ENCODE peak calls at places on chromosomes 3 and 15, in eight cellular contexts. X is AG08395, Q is fibroblast of villous mesenchyme, O is GM20000, D is iris pigment epithelial cell, V is mucosa of gallbladder, F is glutamatergic neuron, S is HL-60. A is an unnamed sample.

GRCh38 chr3:188026191-188026968 is 127.6 kb upstream of the LPP start:
- DNase-seq in X (no peak), Q (no peak), O (no peak), D (no peak), V (no peak), F (no peak), S (no peak), A (no peak)

GRCh38 chr15:39515765-39516164 is 65.1 kb upstream of the THBS1 start:
- DNase-seq in X (no peak), Q (no peak), O (no peak), D (no peak), V (no peak), F (no peak), S (no peak), A (no peak)

GRCh38 chr3:182484682-182485081 is 308.6 kb upstream of the ATP11B start:
- DNase-seq in X (no peak), Q (no peak), O (no peak), D (no peak), V (no peak), F (no peak), S (no peak), A (no peak)

GRCh38 chr3:195696632-195697278 is 24.0 kb upstream of the MUC20 start:
- DNase-seq in X (no peak), Q (no peak), O (peak), D (no peak), V (no peak), F (no peak), S (no peak), A (no peak)

GRCh38 chr3:10964537-10965167 is 27.9 kb upstream of the SLC6A1 start:
- DNase-seq in X (peak), Q (peak), O (peak), D (no peak), V (no peak), F (no peak), S (no peak), A (no peak)

GRCh38 chr15:73930790-73931281 is 4.6 kb downstream of the LOXL1 start:
- DNase-seq in X (peak), Q (peak), O (no peak), D (peak), V (no peak), F (no peak), S (no peak), A (no peak)

GRCh38 chr3:178127221-178127620 is 409.0 kb upstream of the KCNMB2 start:
- DNase-seq in X (no peak), Q (no peak), O (no peak), D (no peak), V (no peak), F (no peak), S (no peak), A (no peak)

GRCh38 chr3:45760878-45761711 is 35.2 kb downstream of the SLC6A20 start:
- DNase-seq in X (peak), Q (peak), O (peak), D (peak), V (peak), F (peak), S (peak), A (no peak)

GRCh38 chr3:127792664-127793292 is 29.5 kb downstream of the MGLL start:
- DNase-seq in X (peak), Q (peak), O (no peak), D (peak), V (peak), F (no peak), S (no peak), A (no peak)

GRCh38 chr3:15557511-15557946 is 36.0 kb upstream of the COLQ start:
- DNase-seq in X (peak), Q (peak), O (peak), D (peak), V (peak), F (no peak), S (peak), A (peak)

GRCh38 chr3:188041193-188041592 is 112.8 kb upstream of the LPP start:
- DNase-seq in X (no peak), Q (no peak), O (no peak), D (no peak), V (no peak), F (no peak), S (no peak), A (no peak)

GRCh38 chr3:27535809-27536392 is 51.7 kb upstream of the SLC4A7 start:
- DNase-seq in X (peak), Q (no peak), O (no peak), D (peak), V (no peak), F (no peak), S (no peak), A (no peak)

GRCh38 chr3:159626598-159626997 is 362.0 kb upstream of the IL12A start:
- DNase-seq in X (no peak), Q (no peak), O (no peak), D (no peak), V (no peak), F (no peak), S (no peak), A (no peak)

GRCh38 chr3:107242579-107242978 is 134.7 kb upstream of the CCDC54 start:
- DNase-seq in X (no peak), Q (peak), O (no peak), D (no peak), V (no peak), F (no peak), S (no peak), A (no peak)

GRCh38 chr3:58441514-58442450 is 8.2 kb upstream of the PDHB start:
- DNase-seq in X (no peak), Q (no peak), O (no peak), D (no peak), V (no peak), F (no peak), S (no peak), A (no peak)

GRCh38 chr3:188553569-188553968 is 399.6 kb downstream of the LPP start:
- DNase-seq in X (no peak), Q (no peak), O (no peak), D (no peak), V (no peak), F (no peak), S (no peak), A (no peak)

A was measured in T-helper 22 cell.